ENCODE peak calls at places on chromosomes 5 and 9, in four cellular contexts. G is pancreas; P is mucosa of gallbladder; Y is activated CD4-positive, alpha-beta T cell treated with anti-CD3 and anti-CD28 coated beads, Interleukin-2, amount 50 U/mL, for 48 hours. F is an unnamed sample.

GRCh38 chr9:76136986-76137385 is 246.5 kb downstream of the PCSK5 start:
- DNase-seq in G (no peak), P (no peak), Y (no peak), F (no peak)

GRCh38 chr5:39209924-39210323 is 9.4 kb downstream of the FYB1 start:
- DNase-seq in G (no peak), P (peak; percentile 30), Y (peak; percentile 75), F (peak; percentile 90)

GRCh38 chr9:105191508-105192118 is 52.8 kb upstream of the SLC44A1 start:
- DNase-seq in G (no peak), P (no peak), Y (no peak), F (no peak)

GRCh38 chr9:129463477-129463876 is 157.4 kb downstream of the C9orf50 start:
- DNase-seq in G (no peak), P (no peak), Y (no peak), F (no peak)

GRCh38 chr5:131147258-131147657 is 17.8 kb downstream of the HINT1 start:
- DNase-seq in G (no peak), P (no peak), Y (no peak), F (no peak)

GRCh38 chr9:77417570-77417969 is 230.6 kb downstream of the GNA14 start:
- DNase-seq in G (no peak), P (no peak), Y (no peak), F (no peak)

GRCh38 chr5:158026248-158027031 is 167.5 kb upstream of the CLINT1 start:
- DNase-seq in G (peak; percentile 17), P (no peak), Y (no peak), F (no peak)

GRCh38 chr5:150119421-150120061 is 33.2 kb upstream of the CSF1R start:
- DNase-seq in G (no peak), P (no peak), Y (no peak), F (no peak)

GRCh38 chr9:71004196-71004595 is 117.2 kb downstream of the TRPM3 start:
- DNase-seq in G (no peak), P (no peak), Y (no peak), F (no peak)

GRCh38 chr9:137731216-137731946 is 112.6 kb downstream of the EHMT1 start:
- DNase-seq in G (no peak), P (no peak), Y (no peak), F (no peak)

GRCh38 chr5:68845121-68845520 is 248.7 kb upstream of the SLC30A5 start:
- DNase-seq in G (no peak), P (no peak), Y (no peak), F (no peak)

GRCh38 chr9:35341585-35341984 is 148.3 kb upstream of the RUSC2 start:
- DNase-seq in G (peak; percentile 42), P (peak; percentile 44), Y (no peak), F (no peak)

GRCh38 chr5:121870489-121870888 is 18.8 kb downstream of the FTMT start:
- DNase-seq in G (no peak), P (no peak), Y (no peak), F (no peak)

GRCh38 chr5:75603421-75603820 is 7.8 kb upstream of the ANKDD1B start:
- DNase-seq in G (no peak), P (no peak), Y (no peak), F (no peak)

GRCh38 chr5:52674815-52675545 is 112.7 kb upstream of the ITGA1 start:
- DNase-seq in G (no peak), P (no peak), Y (no peak), F (no peak)

GRCh38 chr9:116358251-116358650 is 204.7 kb downstream of the PAPPA start:
- DNase-seq in G (no peak), P (no peak), Y (no peak), F (no peak)

GRCh38 chr9:70893610-70894122 is 227.8 kb downstream of the TRPM3 start:
- DNase-seq in G (no peak), P (no peak), Y (no peak), F (no peak)

GRCh38 chr5:96432245-96433065 is 593 bp downstream of the PCSK1 start:
- DNase-seq in G (peak; percentile 15), P (no peak), Y (no peak), F (no peak)